ENCODE peak calls at places on chromosome 18, in four cellular contexts. One of them, this sample, is unnamed.

GRCh38 chr18:79396431-79397287 is 929 bp downstream of the NFATC1 start:
- DNase-seq in NCI-H69: peak
- DNase-seq in substantia nigra: no peak
- DNase-seq in neural crest cell: no peak
- DNase-seq in this sample: no peak

GRCh38 chr18:25896178-25896780 is 194.1 kb downstream of the SS18 start:
- DNase-seq in substantia nigra: no peak
- DNase-seq in neural crest cell: peak
- DNase-seq in NCI-H69: peak
- DNase-seq in this sample: peak

GRCh38 chr18:23178661-23179081 is 43.4 kb downstream of the CABLES1 start:
- DNase-seq in NCI-H69: peak
- DNase-seq in substantia nigra: no peak
- DNase-seq in neural crest cell: no peak
- DNase-seq in this sample: no peak

GRCh38 chr18:36350211-36350610 is 52.7 kb downstream of the FHOD3 start:
- DNase-seq in NCI-H69: no peak
- DNase-seq in substantia nigra: no peak
- DNase-seq in neural crest cell: no peak
- DNase-seq in this sample: no peak

GRCh38 chr18:50169149-50169548 is 25.8 kb downstream of the MYO5B start:
- DNase-seq in substantia nigra: no peak
- DNase-seq in neural crest cell: no peak
- DNase-seq in NCI-H69: no peak
- DNase-seq in this sample: no peak

GRCh38 chr18:50172367-50172766 is 22.6 kb downstream of the MYO5B start:
- DNase-seq in neural crest cell: no peak
- DNase-seq in NCI-H69: no peak
- DNase-seq in substantia nigra: no peak
- DNase-seq in this sample: no peak

GRCh38 chr18:13376298-13376840 is 157.8 kb downstream of the LDLRAD4 start:
- DNase-seq in NCI-H69: no peak
- DNase-seq in substantia nigra: no peak
- DNase-seq in neural crest cell: no peak
- DNase-seq in this sample: no peak

GRCh38 chr18:44789704-44790103 is 109.0 kb downstream of the SETBP1 start:
- DNase-seq in substantia nigra: no peak
- DNase-seq in neural crest cell: no peak
- DNase-seq in NCI-H69: peak
- DNase-seq in this sample: no peak

GRCh38 chr18:7393080-7393479 is 162.2 kb downstream of the LRRC30 start:
- DNase-seq in NCI-H69: no peak
- DNase-seq in neural crest cell: no peak
- DNase-seq in substantia nigra: no peak
- DNase-seq in this sample: no peak

GRCh38 chr18:80168982-80169381 is 59.9 kb downstream of the ADNP2 start:
- DNase-seq in substantia nigra: no peak
- DNase-seq in neural crest cell: no peak
- DNase-seq in NCI-H69: no peak
- DNase-seq in this sample: no peak

GRCh38 chr18:10928971-10929373 is 220.4 kb downstream of the PIEZO2 start:
- DNase-seq in NCI-H69: no peak
- DNase-seq in neural crest cell: no peak
- DNase-seq in substantia nigra: no peak
- DNase-seq in this sample: no peak

GRCh38 chr18:57331718-57332117 is 20.6 kb upstream of the ST8SIA3 start:
- DNase-seq in substantia nigra: no peak
- DNase-seq in neural crest cell: no peak
- DNase-seq in NCI-H69: no peak
- DNase-seq in this sample: no peak

GRCh38 chr18:69196336-69196735 is 204.4 kb upstream of the DOK6 start:
- DNase-seq in substantia nigra: no peak
- DNase-seq in neural crest cell: no peak
- DNase-seq in NCI-H69: no peak
- DNase-seq in this sample: no peak

GRCh38 chr18:8657873-8658521 is 47.4 kb upstream of the MTCL1 start:
- DNase-seq in neural crest cell: no peak
- DNase-seq in NCI-H69: peak
- DNase-seq in substantia nigra: no peak
- DNase-seq in this sample: no peak

GRCh38 chr18:31931163-31931885 is 11.6 kb downstream of the TRAPPC8 start:
- DNase-seq in NCI-H69: no peak
- DNase-seq in neural crest cell: no peak
- DNase-seq in substantia nigra: no peak
- DNase-seq in this sample: no peak

GRCh38 chr18:29154758-29155725 is 978.1 kb upstream of the CDH2 start:
- DNase-seq in neural crest cell: no peak
- DNase-seq in substantia nigra: no peak
- DNase-seq in NCI-H69: peak
- DNase-seq in this sample: no peak

GRCh38 chr18:74445585-74445984 is 11.5 kb downstream of the DIPK1C start:
- DNase-seq in substantia nigra: no peak
- DNase-seq in neural crest cell: no peak
- DNase-seq in NCI-H69: no peak
- DNase-seq in this sample: no peak

GRCh38 chr18:61992923-61993322 is 100.1 kb upstream of the RNF152 start:
- DNase-seq in substantia nigra: no peak
- DNase-seq in NCI-H69: no peak
- DNase-seq in neural crest cell: no peak
- DNase-seq in this sample: no peak

GRCh38 chr18:48569915-48570264 is 31.1 kb downstream of the CTIF start:
- DNase-seq in NCI-H69: peak
- DNase-seq in neural crest cell: no peak
- DNase-seq in substantia nigra: no peak
- DNase-seq in this sample: no peak

GRCh38 chr18:78871631-78872030 is 108.0 kb upstream of the SALL3 start:
- DNase-seq in neural crest cell: no peak
- DNase-seq in substantia nigra: no peak
- DNase-seq in NCI-H69: no peak
- DNase-seq in this sample: peak

GRCh38 chr18:78427081-78427480 is 552.5 kb upstream of the SALL3 start:
- DNase-seq in substantia nigra: no peak
- DNase-seq in NCI-H69: no peak
- DNase-seq in neural crest cell: no peak
- DNase-seq in this sample: no peak

GRCh38 chr18:36786686-36787085 is 42.1 kb downstream of the TPGS2 start:
- DNase-seq in NCI-H69: no peak
- DNase-seq in substantia nigra: no peak
- DNase-seq in neural crest cell: no peak
- DNase-seq in this sample: no peak